ENCODE peak calls at places on chromosomes 2 and 18, in five cellular contexts. Z is HCT116, B is heart left ventricle, D is tibial nerve, P is spleen. T is an unnamed sample.

GRCh38 chr18:32383040-32383819 is 87.5 kb downstream of the GAREM1 start:
- DNase-seq in B (no peak), P (no peak), D (no peak), Z (peak; percentile 69), T (no peak)

GRCh38 chr18:60027397-60027796 is 127.6 kb downstream of the PMAIP1 start:
- DNase-seq in B (no peak), P (no peak), D (no peak), Z (no peak), T (no peak)

GRCh38 chr2:176612736-176613135 is 343.5 kb downstream of the MTX2 start:
- DNase-seq in Z (no peak), P (no peak), D (no peak), B (no peak), T (no peak)

GRCh38 chr2:200131307-200131706 is 175.2 kb upstream of the SPATS2L start:
- DNase-seq in D (no peak), P (no peak), B (no peak), Z (no peak), T (no peak)

GRCh38 chr2:202944403-202944802 is 32.3 kb downstream of the CARF start:
- DNase-seq in B (no peak), P (no peak), Z (no peak), D (no peak), T (no peak)

GRCh38 chr2:84641016-84641415 is 124.7 kb downstream of the DNAH6 start:
- DNase-seq in P (no peak), Z (no peak), B (no peak), D (no peak), T (no peak)

GRCh38 chr2:59302683-59303082 is 1061.6 kb upstream of the FANCL start:
- DNase-seq in Z (no peak), B (no peak), D (no peak), P (no peak), T (no peak)

GRCh38 chr2:46871976-46872381 is 43.6 kb downstream of the MCFD2 start:
- DNase-seq in B (no peak), Z (no peak), D (no peak), P (no peak), T (no peak)

GRCh38 chr18:49588171-49588570 is 26.3 kb downstream of the LIPG start:
- DNase-seq in B (no peak), P (no peak), Z (no peak), D (no peak), T (no peak)

DNA sequence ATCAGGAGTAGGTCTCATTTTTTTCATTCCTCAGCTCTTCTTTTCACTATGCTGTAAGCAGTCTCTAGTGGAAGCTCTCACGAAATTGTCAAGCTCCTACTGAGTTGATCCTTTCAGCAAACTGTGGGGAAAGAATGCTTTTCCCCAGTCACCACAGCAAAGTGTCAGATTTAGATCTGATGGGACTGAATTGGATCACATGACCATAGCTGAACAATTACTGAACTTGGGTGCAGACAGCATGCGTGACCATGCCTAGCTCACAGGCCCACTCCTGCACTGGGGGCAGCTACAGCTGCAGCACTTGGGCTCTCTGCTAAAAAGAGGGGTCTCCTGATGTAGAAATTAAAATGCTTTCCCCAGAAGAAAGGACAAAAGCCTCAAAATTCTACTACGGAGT is 3.1 kb downstream of the ARHGAP15 start:
- DNase-seq in Z (no peak), B (no peak), D (no peak), P (no peak), T (no peak)
- TF ChIP-seq POLR2A in Z (no peak), B (no peak), D (no peak), P (no peak), T (no peak)

GRCh38 chr2:188619146-188619545 is 327.5 kb downstream of the GULP1 start:
- DNase-seq in B (no peak), D (no peak), Z (no peak), P (no peak), T (no peak)

GRCh38 chr2:188622898-188623297 is 331.2 kb downstream of the GULP1 start:
- DNase-seq in P (no peak), Z (no peak), B (no peak), D (no peak), T (no peak)

GRCh38 chr2:188623995-188624643 is 332.4 kb downstream of the GULP1 start:
- DNase-seq in P (no peak), B (no peak), D (no peak), Z (no peak), T (no peak)

DNA sequence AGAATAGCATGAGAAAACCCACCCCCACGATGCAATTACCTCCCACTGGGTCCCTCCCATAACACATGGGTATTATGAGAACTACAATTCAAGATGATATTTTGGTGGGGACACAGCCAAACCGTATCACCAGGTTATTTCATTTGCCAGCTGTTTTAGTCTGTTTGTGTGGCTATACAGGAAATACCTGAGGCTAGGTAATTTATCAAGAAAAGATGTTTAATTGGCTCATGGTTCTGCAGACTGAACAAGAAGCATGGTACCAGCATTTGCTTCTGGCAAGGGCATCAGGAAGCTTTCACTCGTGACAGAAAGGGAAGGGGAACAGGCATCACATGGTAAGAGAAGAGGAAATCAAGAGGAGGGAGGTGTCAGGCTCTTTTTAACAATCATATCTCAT is 329.2 kb downstream of the GULP1 start:
- DNase-seq in Z (no peak), B (no peak), P (no peak), D (no peak), T (no peak)
- TF ChIP-seq POLR2A in Z (no peak), B (no peak), P (no peak), D (no peak), T (no peak)

DNA sequence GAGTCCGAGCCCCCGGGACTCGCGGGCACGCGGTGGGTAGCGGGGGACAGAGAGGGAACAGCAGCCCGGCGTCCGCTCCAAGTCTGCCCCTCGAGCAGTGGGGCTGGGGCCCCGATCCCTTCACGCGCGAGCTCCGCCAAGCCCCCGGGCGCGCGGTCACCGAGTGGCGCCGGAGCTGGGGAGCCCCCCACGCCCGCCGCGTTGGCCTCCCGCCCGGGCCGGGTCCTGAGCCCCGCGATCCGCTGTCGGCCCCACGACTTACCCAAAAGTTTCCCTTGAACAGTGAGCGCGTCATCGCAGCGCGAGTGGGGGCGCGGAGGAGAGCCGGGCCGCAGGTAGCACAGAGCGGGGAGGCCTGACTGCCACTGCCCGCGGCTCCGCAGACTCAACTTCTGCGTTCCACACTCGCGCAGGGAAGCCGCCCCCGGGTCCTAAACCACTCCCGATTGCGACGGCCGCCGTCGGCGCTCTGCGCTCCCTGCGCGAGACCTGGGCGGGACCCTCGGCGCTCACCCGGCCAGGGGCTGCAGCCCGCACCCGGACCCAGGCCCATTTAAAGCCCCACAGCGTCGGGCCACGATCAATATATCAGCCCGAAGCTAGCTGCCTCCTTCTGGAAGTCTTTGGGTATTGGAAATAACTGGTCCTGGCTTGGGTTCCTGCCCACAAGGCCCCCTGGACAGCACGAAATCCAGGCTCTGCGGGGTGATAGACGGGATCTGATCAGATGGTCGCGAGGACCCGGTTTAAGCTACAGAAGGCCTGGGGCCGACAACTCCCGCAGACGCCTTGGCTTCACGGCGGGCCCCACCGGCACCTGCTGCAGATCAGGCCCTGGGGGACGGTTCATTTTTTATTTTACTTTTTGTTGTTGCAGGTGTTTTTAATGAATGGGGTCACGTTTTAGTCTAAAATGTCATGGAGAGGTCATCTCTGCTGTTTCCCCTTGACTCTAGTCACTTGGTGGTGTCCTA is at the start of gene PSTPIP2:
- DNase-seq in B (peak; percentile 70), D (peak; percentile 47), P (peak; percentile 96), Z (peak; percentile 22), T (no peak)
- TF ChIP-seq POLR2A in B (no peak), D (no peak), P (no peak), Z (no peak), T (no peak)

GRCh38 chr2:64262816-64263215 is 118.6 kb upstream of the PELI1 start:
- DNase-seq in D (no peak), Z (no peak), B (no peak), P (no peak), T (no peak)
- TF ChIP-seq POLR2A in D (no peak), Z (no peak), B (no peak), P (no peak), T (no peak)

GRCh38 chr2:120719471-120719870 is 16.2 kb upstream of the GLI2 start:
- DNase-seq in Z (no peak), P (peak; percentile 64), B (no peak), D (no peak), T (no peak)

GRCh38 chr2:120722211-120722602 is 13.5 kb upstream of the GLI2 start:
- DNase-seq in P (peak; percentile 68), D (no peak), B (no peak), Z (no peak), T (no peak)

GRCh38 chr2:120720746-120721145 is 14.9 kb upstream of the GLI2 start:
- DNase-seq in P (peak; percentile 53), B (no peak), D (no peak), Z (no peak), T (no peak)

GRCh38 chr2:120720176-120720575 is 15.5 kb upstream of the GLI2 start:
- DNase-seq in Z (no peak), P (peak; percentile 68), D (no peak), B (no peak), T (no peak)

GRCh38 chr2:120722603-120723421 is 12.9 kb upstream of the GLI2 start:
- DNase-seq in B (no peak), P (peak; percentile 36), Z (no peak), D (no peak), T (no peak)
- TF ChIP-seq POLR2A in B (no peak), P (no peak), Z (no peak), D (no peak), T (no peak)

GRCh38 chr2:219543596-219544358 is at the start of the genes CHPF and TMEM198:
- DNase-seq in D (peak; percentile 97), P (peak; percentile 96), B (peak; percentile 99), Z (peak; percentile 97), T (peak; percentile 99)
- TF ChIP-seq POLR2A in D (no peak), P (no peak), B (no peak), Z (peak; percentile 21), T (no peak)

GRCh38 chr18:36535202-36535935 is 237.9 kb downstream of the FHOD3 start:
- DNase-seq in P (no peak), D (no peak), B (no peak), Z (no peak), T (peak; percentile 60)

GRCh38 chr18:36544036-36544725 is 246.7 kb downstream of the FHOD3 start:
- DNase-seq in D (no peak), Z (no peak), B (peak; percentile 60), P (no peak), T (peak; percentile 88)

GRCh38 chr18:36537289-36537688 is 239.8 kb downstream of the FHOD3 start:
- DNase-seq in Z (no peak), P (no peak), B (no peak), D (no peak), T (peak; percentile 45)

GRCh38 chr18:36536426-36536825 is 238.9 kb downstream of the FHOD3 start:
- DNase-seq in D (no peak), P (no peak), Z (no peak), B (no peak), T (peak; percentile 81)

GRCh38 chr18:36539674-36540073 is 242.2 kb downstream of the FHOD3 start:
- DNase-seq in D (no peak), Z (no peak), B (no peak), P (no peak), T (peak; percentile 19)
- TF ChIP-seq POLR2A in D (no peak), Z (no peak), B (no peak), P (no peak), T (no peak)

T was measured in esophagus muscularis mucosa.